ENCODE peak calls at places on chromosomes 3 and 15, in five cellular contexts. S, B, G, D and U are unnamed samples.
A peak's percentile ranks its signal among the peaks of the same experiment; 100 is the strongest.

GRCh38 chr15:48373855-48374421 is 42.7 kb downstream of the DUT start:
- DNase-seq in S (peak; percentile 95), B (no peak), G (no peak), D (peak; percentile 63), U (no peak)

GRCh38 chr3:172607305-172608121 is 84.3 kb upstream of the TNFSF10 start:
- DNase-seq in S (peak; percentile 86), B (no peak), G (no peak), D (peak; percentile 73), U (no peak)

GRCh38 chr3:73572371-73572770 is 52.4 kb downstream of the PDZRN3 start:
- DNase-seq in S (no peak), B (no peak), G (no peak), D (no peak), U (no peak)

GRCh38 chr3:34198309-34198708 is 399.9 kb downstream of the PDCD6IP start:
- DNase-seq in S (no peak), B (no peak), G (peak; percentile 54), D (no peak), U (no peak)

GRCh38 chr15:61764141-61764540 is 296.1 kb downstream of the VPS13C start:
- DNase-seq in S (no peak), B (no peak), G (no peak), D (no peak), U (no peak)

GRCh38 chr3:149564079-149564478 is 89.6 kb downstream of the TM4SF4 start:
- DNase-seq in S (peak; percentile 36), B (no peak), G (no peak), D (no peak), U (no peak)

GRCh38 chr3:94525039-94525438 is 462.2 kb downstream of the NSUN3 start:
- DNase-seq in S (no peak), B (no peak), G (no peak), D (peak; percentile 51), U (no peak)

GRCh38 chr3:120203016-120203415 is 82.0 kb downstream of the GPR156 start:
- DNase-seq in S (peak; percentile 91), B (no peak), G (no peak), D (peak; percentile 62), U (no peak)

GRCh38 chr15:78360958-78361714 is 21.0 kb downstream of the CRABP1 start:
- DNase-seq in S (no peak), B (no peak), G (no peak), D (no peak), U (no peak)

GRCh38 chr3:32850636-32851035 is 32.8 kb downstream of the TRIM71 start:
- DNase-seq in S (no peak), B (no peak), G (no peak), D (no peak), U (no peak)

GRCh38 chr3:194604837-194605236 is 28.4 kb downstream of the TMEM44 start:
- DNase-seq in S (peak; percentile 30), B (no peak), G (no peak), D (peak; percentile 25), U (no peak)

GRCh38 chr3:42979044-42979962 is at the start of gene GASK1A:
- DNase-seq in S (peak; percentile 59), B (peak; percentile 76), G (peak; percentile 6), D (peak; percentile 53), U (no peak)

GRCh38 chr3:113223831-113224240 is 12.5 kb downstream of the BOC start:
- DNase-seq in S (no peak), B (no peak), G (no peak), D (no peak), U (no peak)

GRCh38 chr3:112642912-112643506 is 2.1 kb upstream of the CCDC80 start:
- DNase-seq in S (peak; percentile 94), B (peak; percentile 85), G (peak; percentile 81), D (peak; percentile 95), U (peak; percentile 87)

GRCh38 chr3:77342688-77343087 is 302.8 kb downstream of the ROBO2 start:
- DNase-seq in S (no peak), B (no peak), G (no peak), D (no peak), U (no peak)

GRCh38 chr3:156489462-156489911 is 65.4 kb downstream of the SSR3 start:
- DNase-seq in S (peak; percentile 89), B (no peak), G (peak; percentile 32), D (no peak), U (no peak)

GRCh38 chr3:124202754-124203153 is 210.8 kb upstream of the ROPN1 start:
- DNase-seq in S (peak; percentile 11), B (peak; percentile 41), G (no peak), D (no peak), U (no peak)

GRCh38 chr15:79172801-79173460 is 82.4 kb upstream of the RASGRF1 start:
- DNase-seq in S (no peak), B (no peak), G (no peak), D (no peak), U (no peak)

GRCh38 chr3:66577804-66578203 is 77.0 kb upstream of the LRIG1 start:
- DNase-seq in S (no peak), B (no peak), G (no peak), D (no peak), U (no peak)

GRCh38 chr3:73411545-73411944 is 213.2 kb downstream of the PDZRN3 start:
- DNase-seq in S (no peak), B (no peak), G (no peak), D (no peak), U (no peak)

GRCh38 chr15:77024273-77025065 is 29.5 kb downstream of the PSTPIP1 start:
- DNase-seq in S (peak; percentile 63), B (peak; percentile 94), G (peak; percentile 61), D (peak; percentile 71), U (peak; percentile 69)

GRCh38 chr3:43155016-43155415 is 49.1 kb upstream of the POMGNT2 start:
- DNase-seq in S (no peak), B (no peak), G (no peak), D (no peak), U (no peak)

GRCh38 chr3:37024092-37024491 is 30.8 kb downstream of the MLH1 start:
- DNase-seq in S (peak; percentile 43), B (peak; percentile 12), G (peak; percentile 21), D (peak; percentile 23), U (no peak)

GRCh38 chr15:82943176-82943575 is 9.3 kb downstream of the HOMER2 start:
- DNase-seq in S (peak; percentile 44), B (no peak), G (no peak), D (peak; percentile 41), U (no peak)

GRCh38 chr15:71043373-71043772 is 71.9 kb upstream of the THSD4 start:
- DNase-seq in S (peak; percentile 76), B (no peak), G (no peak), D (peak; percentile 75), U (no peak)

GRCh38 chr15:80155001-80155377 is 2.2 kb downstream of the FAH start:
- DNase-seq in S (no peak), B (no peak), G (no peak), D (no peak), U (no peak)

DNA sequence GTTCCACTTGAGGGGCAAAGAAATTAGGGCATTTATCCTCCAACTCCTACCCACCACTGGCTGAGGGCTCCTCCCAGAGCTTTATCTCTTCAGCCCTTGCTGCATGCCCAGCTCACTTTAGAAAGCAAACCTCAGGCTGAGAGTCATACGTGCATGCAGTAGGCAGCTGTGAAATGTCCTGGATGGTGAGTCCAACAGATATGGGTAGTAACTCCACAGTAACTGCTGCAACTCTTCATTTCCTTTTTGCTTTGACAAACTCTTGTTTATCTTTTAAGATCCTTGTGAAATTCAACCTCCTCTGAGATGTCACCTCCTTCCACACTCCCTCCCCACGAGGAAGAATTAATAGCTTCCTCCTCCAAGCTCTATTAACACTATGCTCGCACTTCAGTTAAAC is 35.9 kb upstream of the CTNNB1 start:
- DNase-seq in S (no peak), B (no peak), G (no peak), D (no peak), U (no peak)
- H3K9me2 ChIP-seq in S (no peaks in the 10 kb centered on the region), B (no peaks in the 10 kb centered on the region), G (no peaks in the 10 kb centered on the region), D (no peaks in the 10 kb centered on the region), U (no peaks in the 10 kb centered on the region)

DNA sequence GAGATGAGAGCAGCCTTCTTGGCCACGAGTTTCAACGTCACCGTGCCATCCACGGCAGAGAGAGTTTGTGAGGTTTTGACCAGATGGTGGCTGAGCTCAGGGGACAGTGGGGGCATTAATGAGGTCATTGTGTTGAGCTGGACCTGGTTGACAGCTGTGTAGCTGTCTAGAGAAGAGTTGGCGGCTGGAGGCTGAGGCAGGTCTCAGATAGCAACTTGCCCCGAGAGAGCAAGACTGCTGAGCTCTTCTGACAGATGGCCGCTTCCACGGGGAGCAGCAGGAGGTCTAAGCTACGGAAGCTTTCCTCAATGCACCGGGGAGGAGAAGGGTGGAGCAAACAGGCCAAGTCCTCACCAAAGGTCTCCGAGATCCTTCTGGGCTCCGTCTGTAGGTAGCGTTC is 44.8 kb upstream of the EIF5A2 start:
- DNase-seq in S (no peak), B (no peak), G (no peak), D (no peak), U (no peak)
- H3K27ac ChIP-seq in S (no peak overlapping the region), B (no peak overlapping the region), G (no peak overlapping the region), D (no peak overlapping the region), U (no peak overlapping the region)

DNA sequence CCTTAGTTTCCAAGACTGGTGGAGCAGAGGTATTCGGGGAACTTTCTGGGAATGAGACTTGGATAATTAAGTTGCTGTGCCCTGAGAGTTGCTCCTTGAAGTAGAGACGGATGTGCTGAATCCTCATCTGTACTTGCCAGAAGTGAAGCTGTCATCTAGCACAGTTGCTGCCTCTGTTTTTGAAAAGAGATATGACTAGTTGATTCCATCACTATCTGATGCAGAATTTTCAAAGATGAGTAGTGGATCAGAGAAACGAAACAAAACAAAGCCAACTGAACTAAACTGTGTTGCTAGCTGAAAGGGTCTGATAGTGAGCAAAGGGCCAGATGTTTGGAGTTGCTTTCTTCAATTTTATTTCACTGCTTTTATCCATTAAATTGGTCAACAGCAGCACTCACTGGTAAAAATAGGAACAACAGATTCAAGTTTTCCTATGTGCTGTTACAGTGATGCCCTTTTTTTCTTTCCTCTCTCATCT is 52.7 kb downstream of the MITF start:
- DNase-seq in S (peak; percentile 63), B (peak; percentile 28), G (no peak), D (peak; percentile 39), U (no peak)
- H3K4me3 ChIP-seq in S (no peak overlapping the region), B (no peak overlapping the region), G (no peak overlapping the region), D (no peak overlapping the region), U (no peak overlapping the region)

GRCh38 chr3:78360849-78361248 is 1321.0 kb downstream of the ROBO2 start:
- DNase-seq in S (no peak), B (no peak), G (no peak), D (no peak), U (no peak)
- H3K9me2 ChIP-seq in S (no peaks in the 10 kb centered on the region), B (no peaks in the 10 kb centered on the region), G (no peaks in the 10 kb centered on the region), D (no peaks in the 10 kb centered on the region), U (no peaks in the 10 kb centered on the region)

GRCh38 chr3:54599741-54600140 is 328.1 kb downstream of the LRTM1 start:
- DNase-seq in S (no peak), B (peak; percentile 67), G (no peak), D (no peak), U (no peak)
- H3K27ac ChIP-seq in S (no peak overlapping the region), B (no peak overlapping the region), G (no peak overlapping the region), D (no peak overlapping the region), U (no peak overlapping the region)